ENCODE peak calls at places on chromosomes 3 and 15, in four cellular contexts. One of them, this sample, is unnamed.

GRCh38 chr3:162295323-162295983 is 798.8 kb downstream of the OTOL1 start:
- DNase-seq in endothelial cell of umbilical vein: no peak
- DNase-seq in cardiac muscle cell: peak; percentile 3
- DNase-seq in MM.1S: no peak
- DNase-seq in this sample: no peak

GRCh38 chr3:65439641-65440040 is 599.1 kb downstream of the MAGI1 start:
- DNase-seq in endothelial cell of umbilical vein: peak; percentile 59
- DNase-seq in cardiac muscle cell: peak; percentile 75
- DNase-seq in MM.1S: peak; percentile 69
- DNase-seq in this sample: peak; percentile 23

GRCh38 chr3:197216914-197217313 is 81.5 kb downstream of the DLG1 start:
- DNase-seq in endothelial cell of umbilical vein: no peak
- DNase-seq in cardiac muscle cell: no peak
- DNase-seq in MM.1S: no peak
- DNase-seq in this sample: no peak

GRCh38 chr15:78927077-78927790 is 17.6 kb downstream of the CTSH start:
- DNase-seq in endothelial cell of umbilical vein: no peak
- DNase-seq in cardiac muscle cell: no peak
- DNase-seq in MM.1S: no peak
- DNase-seq in this sample: no peak

GRCh38 chr3:158491968-158492367 is 79.0 kb upstream of the MLF1 start:
- DNase-seq in endothelial cell of umbilical vein: no peak
- DNase-seq in cardiac muscle cell: peak; percentile 13
- DNase-seq in MM.1S: no peak
- DNase-seq in this sample: no peak

GRCh38 chr3:130093741-130094391 is 12.2 kb downstream of the ALG1L2 start:
- DNase-seq in endothelial cell of umbilical vein: no peak
- DNase-seq in cardiac muscle cell: no peak
- DNase-seq in MM.1S: peak; percentile 46
- DNase-seq in this sample: peak; percentile 77

GRCh38 chr15:60301024-60301423 is 96.8 kb downstream of the ANXA2 start:
- DNase-seq in endothelial cell of umbilical vein: no peak
- DNase-seq in cardiac muscle cell: no peak
- DNase-seq in MM.1S: no peak
- DNase-seq in this sample: no peak

GRCh38 chr15:40843885-40844542 is at the start of gene SPINT1:
- DNase-seq in endothelial cell of umbilical vein: no peak
- DNase-seq in cardiac muscle cell: peak; percentile 35
- DNase-seq in MM.1S: peak; percentile 47
- DNase-seq in this sample: peak; percentile 92

GRCh38 chr3:184336484-184337230 is 743 bp upstream of the FAM131A start:
- DNase-seq in endothelial cell of umbilical vein: peak; percentile 66
- DNase-seq in cardiac muscle cell: peak; percentile 45
- DNase-seq in MM.1S: no peak
- DNase-seq in this sample: no peak

GRCh38 chr15:68275165-68275746 is 2.3 kb upstream of the FEM1B start:
- DNase-seq in endothelial cell of umbilical vein: no peak
- DNase-seq in cardiac muscle cell: no peak
- DNase-seq in MM.1S: no peak
- DNase-seq in this sample: peak; percentile 85

GRCh38 chr3:57038466-57039164 is 21.8 kb upstream of the SPATA12 start:
- DNase-seq in endothelial cell of umbilical vein: no peak
- DNase-seq in cardiac muscle cell: no peak
- DNase-seq in MM.1S: no peak
- DNase-seq in this sample: no peak

GRCh38 chr3:19522305-19522704 is 374.0 kb downstream of the KCNH8 start:
- DNase-seq in endothelial cell of umbilical vein: no peak
- DNase-seq in cardiac muscle cell: no peak
- DNase-seq in MM.1S: no peak
- DNase-seq in this sample: no peak
- H3K27me3 ChIP-seq in endothelial cell of umbilical vein: no peaks in the 10 kb centered on the region
- H3K27me3 ChIP-seq in cardiac muscle cell: no peaks in the 10 kb centered on the region
- H3K27me3 ChIP-seq in MM.1S: no peaks in the 10 kb centered on the region
- H3K27me3 ChIP-seq in this sample: no peaks in the 10 kb centered on the region

GRCh38 chr3:138434875-138435772 is 708 bp downstream of the ESYT3 start:
- DNase-seq in endothelial cell of umbilical vein: no peak
- DNase-seq in cardiac muscle cell: peak; percentile 28
- DNase-seq in MM.1S: no peak
- DNase-seq in this sample: peak; percentile 85
- H3K27me3 ChIP-seq in endothelial cell of umbilical vein: peaks cover 41% of the 10 kb centered on the region
- H3K27me3 ChIP-seq in cardiac muscle cell: peaks cover 59% of the 10 kb centered on the region
- H3K27me3 ChIP-seq in MM.1S: peaks cover 6% of the 10 kb centered on the region
- H3K27me3 ChIP-seq in this sample: no peaks in the 10 kb centered on the region

GRCh38 chr15:52795464-52796227 is 5.5 kb upstream of the ONECUT1 start:
- DNase-seq in endothelial cell of umbilical vein: no peak
- DNase-seq in cardiac muscle cell: no peak
- DNase-seq in MM.1S: no peak
- DNase-seq in this sample: no peak
- H3K27me3 ChIP-seq in endothelial cell of umbilical vein: peaks cover 100% of the 10 kb centered on the region
- H3K27me3 ChIP-seq in cardiac muscle cell: peaks cover 100% of the 10 kb centered on the region
- H3K27me3 ChIP-seq in MM.1S: peaks cover 82% of the 10 kb centered on the region
- H3K27me3 ChIP-seq in this sample: peaks cover 65% of the 10 kb centered on the region

GRCh38 chr3:13077431-13078157 is 4.4 kb upstream of the IQSEC1 start:
- DNase-seq in endothelial cell of umbilical vein: no peak
- DNase-seq in cardiac muscle cell: no peak
- DNase-seq in MM.1S: no peak
- DNase-seq in this sample: no peak

GRCh38 chr3:13080026-13080425 is 6.8 kb upstream of the IQSEC1 start:
- DNase-seq in endothelial cell of umbilical vein: no peak
- DNase-seq in cardiac muscle cell: no peak
- DNase-seq in MM.1S: no peak
- DNase-seq in this sample: no peak

GRCh38 chr3:13079510-13079909 is 6.3 kb upstream of the IQSEC1 start:
- DNase-seq in endothelial cell of umbilical vein: no peak
- DNase-seq in cardiac muscle cell: no peak
- DNase-seq in MM.1S: no peak
- DNase-seq in this sample: no peak

GRCh38 chr3:13079051-13079450 is 5.8 kb upstream of the IQSEC1 start:
- DNase-seq in endothelial cell of umbilical vein: no peak
- DNase-seq in cardiac muscle cell: no peak
- DNase-seq in MM.1S: no peak
- DNase-seq in this sample: no peak

GRCh38 chr3:13078158-13078905 is 5.1 kb upstream of the IQSEC1 start:
- DNase-seq in endothelial cell of umbilical vein: no peak
- DNase-seq in cardiac muscle cell: no peak
- DNase-seq in MM.1S: no peak
- DNase-seq in this sample: no peak
- H3K27me3 ChIP-seq in endothelial cell of umbilical vein: peaks cover 7% of the 10 kb centered on the region
- H3K27me3 ChIP-seq in cardiac muscle cell: peaks cover 44% of the 10 kb centered on the region
- H3K27me3 ChIP-seq in MM.1S: peaks cover 11% of the 10 kb centered on the region
- H3K27me3 ChIP-seq in this sample: no peaks in the 10 kb centered on the region

DNA sequence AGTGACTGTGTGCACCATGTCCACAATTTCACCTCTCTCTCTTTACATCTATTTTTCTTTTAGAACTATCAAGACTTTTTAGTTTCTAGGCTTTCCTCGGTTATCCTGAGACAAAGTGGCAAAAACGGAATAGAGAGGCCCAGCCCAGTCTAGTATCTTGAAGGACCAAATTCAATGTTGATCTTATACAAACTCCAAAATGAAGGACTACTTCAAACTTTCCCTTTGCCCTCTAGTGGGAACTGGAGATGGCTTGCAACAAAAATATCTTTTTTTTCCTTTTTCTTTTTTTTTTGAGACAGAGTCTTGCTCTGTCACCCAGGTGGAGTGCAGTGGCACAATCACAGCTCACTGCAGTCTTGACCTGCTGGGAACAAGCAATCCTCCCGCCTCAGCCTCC is 338.5 kb upstream of the UMPS start:
- DNase-seq in endothelial cell of umbilical vein: no peak
- DNase-seq in cardiac muscle cell: no peak
- DNase-seq in MM.1S: no peak
- DNase-seq in this sample: no peak
- H3K27me3 ChIP-seq in endothelial cell of umbilical vein: no peaks in the 10 kb centered on the region
- H3K27me3 ChIP-seq in cardiac muscle cell: no peaks in the 10 kb centered on the region
- H3K27me3 ChIP-seq in MM.1S: no peaks in the 10 kb centered on the region
- H3K27me3 ChIP-seq in this sample: no peaks in the 10 kb centered on the region

DNA sequence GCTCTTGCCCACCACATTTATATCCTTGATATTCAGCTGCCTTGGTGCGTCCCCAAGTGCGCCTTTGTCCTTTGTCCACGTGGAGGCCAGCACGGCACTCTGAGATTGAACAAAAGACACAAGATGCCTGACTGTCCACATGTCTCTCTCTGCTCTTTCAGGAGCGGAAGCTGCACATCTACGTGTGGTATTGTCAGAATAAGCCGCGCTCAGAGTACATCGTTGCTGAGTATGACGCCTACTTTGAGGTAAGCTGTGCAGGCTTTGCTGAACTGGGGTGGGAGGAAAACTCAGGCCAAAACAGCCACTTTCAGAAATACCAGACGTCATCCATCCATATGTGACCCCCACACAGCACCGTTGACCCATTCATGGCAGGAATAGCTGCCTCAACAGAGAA is 72.0 kb upstream of the UMPS start:
- DNase-seq in endothelial cell of umbilical vein: no peak
- DNase-seq in cardiac muscle cell: no peak
- DNase-seq in MM.1S: no peak
- DNase-seq in this sample: no peak
- H3K27me3 ChIP-seq in endothelial cell of umbilical vein: peaks cover 3% of the 10 kb centered on the region
- H3K27me3 ChIP-seq in cardiac muscle cell: no peaks in the 10 kb centered on the region
- H3K27me3 ChIP-seq in MM.1S: no peaks in the 10 kb centered on the region
- H3K27me3 ChIP-seq in this sample: no peaks in the 10 kb centered on the region

GRCh38 chr3:10625307-10625706 is 119.9 kb upstream of the ATP2B2 start:
- DNase-seq in endothelial cell of umbilical vein: no peak
- DNase-seq in cardiac muscle cell: no peak
- DNase-seq in MM.1S: no peak
- DNase-seq in this sample: no peak

GRCh38 chr3:10620833-10621082 is 115.4 kb upstream of the ATP2B2 start:
- DNase-seq in endothelial cell of umbilical vein: no peak
- DNase-seq in cardiac muscle cell: no peak
- DNase-seq in MM.1S: no peak
- DNase-seq in this sample: no peak

GRCh38 chr3:10621749-10622148 is 116.4 kb upstream of the ATP2B2 start:
- DNase-seq in endothelial cell of umbilical vein: no peak
- DNase-seq in cardiac muscle cell: no peak
- DNase-seq in MM.1S: no peak
- DNase-seq in this sample: no peak

GRCh38 chr3:10622456-10622855 is 117.1 kb upstream of the ATP2B2 start:
- DNase-seq in endothelial cell of umbilical vein: no peak
- DNase-seq in cardiac muscle cell: no peak
- DNase-seq in MM.1S: no peak
- DNase-seq in this sample: no peak

GRCh38 chr3:10623578-10624275 is 118.3 kb upstream of the ATP2B2 start:
- DNase-seq in endothelial cell of umbilical vein: no peak
- DNase-seq in cardiac muscle cell: no peak
- DNase-seq in MM.1S: no peak
- DNase-seq in this sample: no peak
- H3K27me3 ChIP-seq in endothelial cell of umbilical vein: no peaks in the 10 kb centered on the region
- H3K27me3 ChIP-seq in cardiac muscle cell: no peaks in the 10 kb centered on the region
- H3K27me3 ChIP-seq in MM.1S: peaks cover 51% of the 10 kb centered on the region
- H3K27me3 ChIP-seq in this sample: no peaks in the 10 kb centered on the region

GRCh38 chr3:114462750-114463149 is 168.9 kb downstream of the TIGIT start:
- DNase-seq in endothelial cell of umbilical vein: no peak
- DNase-seq in cardiac muscle cell: no peak
- DNase-seq in MM.1S: no peak
- DNase-seq in this sample: no peak

GRCh38 chr3:114464548-114464947 is 170.7 kb downstream of the TIGIT start:
- DNase-seq in endothelial cell of umbilical vein: no peak
- DNase-seq in cardiac muscle cell: no peak
- DNase-seq in MM.1S: no peak
- DNase-seq in this sample: no peak

GRCh38 chr3:114466816-114467215 is 173.0 kb downstream of the TIGIT start:
- DNase-seq in endothelial cell of umbilical vein: no peak
- DNase-seq in cardiac muscle cell: no peak
- DNase-seq in MM.1S: no peak
- DNase-seq in this sample: no peak

GRCh38 chr3:114469070-114469469 is 175.2 kb downstream of the TIGIT start:
- DNase-seq in endothelial cell of umbilical vein: no peak
- DNase-seq in cardiac muscle cell: no peak
- DNase-seq in MM.1S: no peak
- DNase-seq in this sample: no peak

DNA sequence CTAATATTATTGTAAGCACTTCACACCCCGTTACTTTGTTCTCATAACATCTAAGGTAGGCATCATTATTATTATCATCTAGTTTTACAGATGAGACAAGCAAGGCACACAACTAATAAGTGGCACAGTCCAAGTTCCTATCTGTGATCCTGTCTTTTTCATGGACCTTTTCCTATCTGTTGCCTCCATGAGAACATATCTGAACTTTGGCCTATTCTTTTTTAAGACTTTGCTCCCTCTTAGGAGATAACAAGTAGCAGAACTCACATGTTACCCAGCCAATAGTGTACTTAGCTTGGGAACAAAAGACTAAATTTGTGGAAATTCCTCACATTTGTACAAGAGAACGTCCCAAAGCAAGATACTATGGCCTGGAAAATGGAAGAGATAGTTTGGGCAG is 172.4 kb downstream of the TIGIT start:
- DNase-seq in endothelial cell of umbilical vein: no peak
- DNase-seq in cardiac muscle cell: no peak
- DNase-seq in MM.1S: no peak
- DNase-seq in this sample: no peak
- H3K27me3 ChIP-seq in endothelial cell of umbilical vein: no peaks in the 10 kb centered on the region
- H3K27me3 ChIP-seq in cardiac muscle cell: no peaks in the 10 kb centered on the region
- H3K27me3 ChIP-seq in MM.1S: no peaks in the 10 kb centered on the region
- H3K27me3 ChIP-seq in this sample: no peaks in the 10 kb centered on the region

DNA sequence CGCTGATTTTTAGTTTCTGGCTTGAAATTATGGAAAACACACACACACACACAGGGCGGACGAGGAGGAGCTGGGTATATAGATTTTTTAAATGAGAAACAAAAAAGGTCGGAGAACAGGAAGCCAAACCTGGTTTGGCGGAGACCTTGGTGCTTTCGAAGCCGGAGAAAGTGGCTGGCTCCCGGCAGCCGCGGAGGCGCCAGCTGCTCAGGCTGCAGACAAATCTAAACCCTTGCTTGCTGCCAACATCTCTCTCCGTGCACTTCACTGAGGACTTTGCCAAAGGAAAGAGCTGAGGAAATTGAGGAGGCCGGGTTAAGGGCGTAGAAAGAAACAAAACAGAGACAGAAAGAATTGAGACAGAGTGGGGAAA is 2.1 kb downstream of the ZIC1 start:
- DNase-seq in endothelial cell of umbilical vein: no peak
- DNase-seq in cardiac muscle cell: no peak
- DNase-seq in MM.1S: no peak
- DNase-seq in this sample: peak; percentile 56
- H3K27me3 ChIP-seq in endothelial cell of umbilical vein: peaks cover 98% of the 10 kb centered on the region
- H3K27me3 ChIP-seq in cardiac muscle cell: peaks cover 100% of the 10 kb centered on the region
- H3K27me3 ChIP-seq in MM.1S: no peaks in the 10 kb centered on the region
- H3K27me3 ChIP-seq in this sample: no peaks in the 10 kb centered on the region